ENCODE peak calls at places on chromosomes 1 and 21, in six cellular contexts. B is HepG2, M is HCT116, G is K562, R is H1, E is GM12878. O is an unnamed sample.
A peak's percentile ranks its signal among the peaks of the same experiment; 100 is the strongest.

GRCh38 chr1:119327436-119328155 is 41.0 kb upstream of the HAO2 start:
- DNase-seq in G (no peak), B (peak; percentile 50), M (no peak), R (no peak), E (no peak), O (no peak)

GRCh38 chr1:66489972-66490601 is 43.9 kb upstream of the SGIP1 start:
- DNase-seq in M (no peak), G (no peak), B (no peak), R (no peak), E (no peak), O (no peak)

GRCh38 chr1:42963378-42964005 is 4.8 kb upstream of the SLC2A1 start:
- DNase-seq in M (no peak), R (no peak), B (peak; percentile 46), E (no peak), G (peak; percentile 98), O (no peak)

GRCh38 chr1:51170342-51170741 is 65.7 kb upstream of the RNF11 start:
- DNase-seq in E (no peak), B (peak; percentile 80), R (no peak), M (no peak), G (no peak), O (no peak)

GRCh38 chr1:1908506-1908791 is 6.6 kb upstream of the CALML6 start:
- DNase-seq in E (no peak), B (no peak), M (no peak), G (no peak), R (no peak), O (no peak)

GRCh38 chr1:48061162-48062136 is 64.3 kb upstream of the TRABD2B start:
- DNase-seq in B (peak; percentile 40), G (peak; percentile 53), R (peak; percentile 47), M (peak; percentile 45), E (no peak), O (peak; percentile 86)

GRCh38 chr1:160366731-160367515 is at the start of gene NHLH1:
- DNase-seq in G (peak; percentile 69), R (no peak), E (no peak), B (no peak), M (no peak), O (no peak)

GRCh38 chr1:21277178-21277577 is 13.1 kb downstream of the ECE1 start:
- DNase-seq in G (no peak), B (no peak), R (no peak), E (no peak), M (no peak), O (no peak)

GRCh38 chr1:145806844-145807243 is 17.1 kb downstream of the RNF115 start:
- DNase-seq in M (no peak), E (no peak), G (no peak), R (no peak), B (no peak), O (no peak)

GRCh38 chr1:145799806-145800205 is 24.1 kb downstream of the RNF115 start:
- DNase-seq in G (no peak), E (no peak), B (no peak), R (no peak), M (no peak), O (no peak)

GRCh38 chr1:145806408-145806807 is 17.5 kb downstream of the RNF115 start:
- DNase-seq in B (no peak), R (no peak), G (no peak), E (no peak), M (no peak), O (no peak)

GRCh38 chr1:145804235-145805045 is 19.5 kb downstream of the RNF115 start:
- DNase-seq in G (no peak), M (no peak), B (no peak), E (no peak), R (no peak), O (no peak)

DNA sequence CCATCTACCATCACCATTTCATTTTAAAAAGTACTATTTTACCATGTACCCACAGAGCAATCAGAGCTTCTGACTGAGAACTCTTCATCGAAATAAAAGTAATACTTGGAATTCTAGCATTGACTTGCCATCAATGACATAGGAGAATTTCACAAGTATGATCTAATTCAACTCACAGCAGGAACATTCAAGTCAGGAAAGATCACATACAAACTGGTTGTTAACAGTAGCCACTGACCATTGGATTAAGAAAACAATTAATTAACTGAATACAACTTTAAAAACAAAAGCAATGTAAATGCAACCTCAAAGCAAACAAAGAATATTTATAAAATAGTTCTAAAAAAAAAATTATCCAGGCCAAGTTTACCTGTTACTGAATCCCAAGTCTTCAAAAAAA is 18.8 kb downstream of the RNF115 start:
- DNase-seq in R (no peak), E (no peak), G (no peak), M (no peak), B (no peak), O (no peak)
- TF ChIP-seq ZNF274 in R (no peak), E (no peak), G (no peak), M (no peak), B (no peak), O (no peak)

GRCh38 chr1:8873001-8873400 is 5.5 kb downstream of the ENO1 start:
- DNase-seq in G (no peak), M (no peak), R (no peak), B (no peak), E (no peak), O (no peak)
- H3K4me3 ChIP-seq in G (no peak overlapping the region), M (no peak overlapping the region), R (no peak overlapping the region), B (peak overlapping the region; percentile 93), E (peak overlapping the region; percentile 89), O (peak overlapping the region; percentile 32)

DNA sequence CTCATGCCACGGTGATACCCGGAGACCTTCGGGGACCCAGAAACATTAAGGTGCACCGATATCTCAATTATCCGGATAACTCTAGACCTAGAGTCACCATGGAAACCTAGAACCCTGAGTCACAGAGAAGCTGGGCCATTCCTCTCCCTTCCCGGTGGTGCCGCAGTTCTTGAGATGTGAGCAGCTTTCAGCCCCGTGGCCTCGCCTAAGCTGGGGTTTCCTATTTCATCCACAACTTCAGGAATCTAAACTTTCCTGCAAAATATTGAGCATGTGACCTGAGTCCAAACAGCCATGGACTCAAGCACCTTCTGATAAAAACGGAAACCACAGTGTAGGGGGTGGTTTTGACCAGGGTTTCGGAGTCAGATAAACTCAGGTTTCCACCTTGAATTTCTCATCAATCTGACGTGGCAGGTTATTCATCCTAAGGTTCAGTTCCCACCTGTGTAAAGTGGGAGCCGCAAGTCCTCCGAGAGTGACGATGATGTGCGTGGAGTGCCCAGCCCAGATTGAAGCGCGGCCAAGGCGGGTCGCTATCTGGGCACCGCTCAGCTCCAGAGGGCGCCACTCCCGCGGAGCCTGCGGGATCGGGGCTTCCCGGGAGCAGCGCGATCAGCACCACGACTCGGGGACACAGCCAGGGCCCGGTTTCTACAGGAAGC is 980 bp upstream of the ETS2 start:
- DNase-seq in R (no peak), G (peak; percentile 69), M (peak; percentile 40), B (no peak), E (no peak), O (no peak)
- TF ChIP-seq ZNF274 in R (no peak), G (no peak), M (no peak), B (no peak), E (no peak), O (no peak)

GRCh38 chr1:65425697-65426096 is 5.2 kb downstream of the LEPR start:
- DNase-seq in B (peak; percentile 82), M (no peak), E (no peak), R (no peak), G (no peak), O (peak; percentile 95)
- H3K4me3 ChIP-seq in B (no peak overlapping the region), M (peak overlapping the region; percentile 4), E (no peak overlapping the region), R (no peak overlapping the region), G (no peak overlapping the region), O (no peak overlapping the region)

GRCh38 chr1:6100801-6101783 is 55.4 kb downstream of the KCNAB2 start:
- DNase-seq in G (no peak), E (no peak), R (no peak), B (no peak), M (no peak), O (no peak)
- TF ChIP-seq ZNF274 in G (no peak), E (no peak), R (no peak), B (no peak), M (no peak), O (no peak)

GRCh38 chr1:173474097-173474779 is 2.9 kb upstream of the PRDX6 start:
- DNase-seq in M (no peak), B (peak; percentile 74), E (no peak), R (no peak), G (no peak), O (no peak)

GRCh38 chr1:173470608-173471007 is 6.5 kb upstream of the PRDX6 start:
- DNase-seq in R (no peak), M (no peak), G (no peak), E (no peak), B (no peak), O (no peak)

GRCh38 chr1:173476197-173476663 is 905 bp upstream of the PRDX6 start:
- DNase-seq in E (no peak), G (no peak), B (no peak), R (no peak), M (no peak), O (no peak)

GRCh38 chr1:173475564-173476196 is 1.5 kb upstream of the PRDX6 start:
- DNase-seq in R (no peak), M (no peak), G (peak; percentile 40), E (no peak), B (peak; percentile 33), O (no peak)

GRCh38 chr1:173473599-173474011 is 3.5 kb upstream of the PRDX6 start:
- DNase-seq in M (peak; percentile 29), B (no peak), G (no peak), E (no peak), R (no peak), O (no peak)
- H3K4me3 ChIP-seq in M (peak overlapping the region; percentile 4), B (peak overlapping the region; percentile 91), G (no peak overlapping the region), E (no peak overlapping the region), R (no peak overlapping the region), O (no peak overlapping the region)

GRCh38 chr1:18816808-18817207 is 42.7 kb downstream of the TAS1R2 start:
- DNase-seq in B (no peak), G (no peak), M (no peak), R (no peak), E (no peak), O (no peak)

GRCh38 chr1:18819211-18819610 is 40.2 kb downstream of the TAS1R2 start:
- DNase-seq in B (no peak), M (no peak), R (no peak), G (no peak), E (no peak), O (no peak)

GRCh38 chr1:18815203-18815531 is 44.3 kb downstream of the TAS1R2 start:
- DNase-seq in G (no peak), R (no peak), E (no peak), B (no peak), M (no peak), O (no peak)

GRCh38 chr1:18818036-18818435 is 41.4 kb downstream of the TAS1R2 start:
- DNase-seq in B (no peak), G (no peak), R (no peak), E (no peak), M (no peak), O (no peak)

GRCh38 chr1:18817316-18817715 is 42.1 kb downstream of the TAS1R2 start:
- DNase-seq in R (no peak), B (no peak), G (no peak), M (no peak), E (no peak), O (no peak)
- TF ChIP-seq ZNF274 in R (no peak), B (no peak), G (no peak), M (no peak), E (no peak), O (no peak)

GRCh38 chr1:193417945-193418744 is 231.7 kb upstream of the B3GALT2 start:
- DNase-seq in R (no peak), B (no peak), G (no peak), E (no peak), M (no peak), O (no peak)
- H3K4me3 ChIP-seq in R (no peak overlapping the region), B (peak overlapping the region; percentile 14), G (no peak overlapping the region), E (no peak overlapping the region), M (no peak overlapping the region), O (no peak overlapping the region)

GRCh38 chr1:203036135-203036534 is 9.8 kb downstream of the PPFIA4 start:
- DNase-seq in E (no peak), B (no peak), G (no peak), R (no peak), M (no peak), O (no peak)
- TF ChIP-seq ZNF274 in E (no peak), B (no peak), G (no peak), R (no peak), M (no peak), O (no peak)